ENCODE peak calls at places on chromosomes 1 and 21, in six cellular contexts. X is NCI-H1417 treated with DMSO at 0.1 percent for 48 hours; F is GM03348; L is naive thymus-derived CD8-positive, alpha-beta T cell; E is stimulated activated CD4-positive, alpha-beta T cell treated with anti-CD3 and anti-CD28 coated beads, TNF-alpha, amount 100 ng/mL, for 4 hours; N is H54. A is an unnamed sample.

GRCh38 chr1:204211021-204211420 is 2.8 kb downstream of the GOLT1A start:
- DNase-seq in L (no peak), N (no peak), F (no peak), E (no peak), X (no peak), A (no peak)

GRCh38 chr1:178371236-178371635 is 125.5 kb downstream of the CLEC20A start:
- DNase-seq in N (no peak), L (no peak), E (no peak), F (peak), X (no peak), A (no peak)

GRCh38 chr1:196577386-196577785 is 30.9 kb downstream of the KCNT2 start:
- DNase-seq in L (no peak), N (no peak), X (no peak), E (no peak), F (no peak), A (no peak)

GRCh38 chr21:46637952-46638746 is 2.7 kb downstream of the PRMT2 start:
- DNase-seq in N (no peak), F (no peak), X (no peak), E (no peak), L (no peak), A (no peak)

GRCh38 chr1:110067957-110068645 is 2.4 kb downstream of the ALX3 start:
- DNase-seq in F (no peak), X (no peak), N (no peak), L (no peak), E (no peak), A (no peak)

GRCh38 chr1:155910621-155911121 is 478 bp downstream of the RIT1 start:
- DNase-seq in L (no peak), X (no peak), E (no peak), F (peak), N (peak), A (no peak)

GRCh38 chr1:17030186-17030585 is 18.5 kb upstream of the ATP13A2 start:
- DNase-seq in X (no peak), E (no peak), N (no peak), L (no peak), F (no peak), A (no peak)

GRCh38 chr1:226203237-226203636 is 16.7 kb upstream of the ACBD3 start:
- DNase-seq in X (no peak), N (no peak), E (no peak), L (no peak), F (no peak), A (no peak)

GRCh38 chr1:2342384-2343022 is 48.9 kb downstream of the MORN1 start:
- DNase-seq in X (no peak), F (no peak), E (no peak), L (no peak), N (no peak), A (no peak)

GRCh38 chr1:71045463-71046028 is 2.1 kb downstream of the PTGER3 start:
- DNase-seq in N (no peak), F (no peak), X (no peak), E (no peak), L (no peak), A (no peak)

A was measured in keratinocyte.